ENCODE peak calls at places on chromosomes 16 and 17, in four cellular contexts. B, R, S and K are unnamed samples.

GRCh38 chr17:65794572-65794971 is 233.1 kb upstream of the AXIN2 start:
- DNase-seq in B (peak; percentile 21), S (no peak), R (no peak), K (no peak)

GRCh38 chr16:19183187-19183586 is 15.1 kb downstream of the SYT17 start:
- DNase-seq in R (no peak), B (no peak), S (no peak), K (no peak)

GRCh38 chr16:54742436-54742835 is 188.2 kb upstream of the IRX5 start:
- DNase-seq in R (no peak), S (no peak), B (no peak), K (no peak)

GRCh38 chr17:27398691-27399090 is 57.6 kb upstream of the KSR1 start:
- DNase-seq in B (no peak), R (no peak), S (no peak), K (no peak)

GRCh38 chr16:73268311-73268997 is 220.5 kb upstream of the ZFHX3 start:
- DNase-seq in S (no peak), R (no peak), B (no peak), K (no peak)

GRCh38 chr16:303760-304505 is 21.0 kb downstream of the PDIA2 start:
- DNase-seq in R (no peak), S (no peak), B (no peak), K (no peak)

GRCh38 chr17:43019418-43019817 is 2.8 kb downstream of the VAT1 start:
- DNase-seq in S (no peak), B (no peak), R (no peak), K (no peak)

GRCh38 chr17:58968662-58969061 is 138.0 kb downstream of the TRIM37 start:
- DNase-seq in B (no peak), S (no peak), R (no peak), K (no peak)

GRCh38 chr17:7575959-7576358 is 3.5 kb upstream of the CD68 start:
- DNase-seq in R (no peak), B (no peak), S (no peak), K (no peak)

GRCh38 chr17:41054025-41054424 is 1.0 kb downstream of the KRTAP2-2 start:
- DNase-seq in R (no peak), B (no peak), S (no peak), K (no peak)

GRCh38 chr17:40443988-40444899 is 994 bp downstream of the IGFBP4 start:
- DNase-seq in B (no peak), S (no peak), R (no peak), K (no peak)

GRCh38 chr17:12296120-12296727 is 275.5 kb downstream of the MAP2K4 start:
- DNase-seq in B (no peak), R (peak; percentile 24), S (no peak), K (no peak)